ENCODE peak calls at places on chromosomes 2 and 18, in eight cellular contexts. R is renal cortical epithelial cell; I is neural progenitor cell; M is NCI-H1092 treated with DMSO at 0.1 percent for 48 hours; N is fibroblast of mammary gland; V is PC-3; K is nucleus accumbens; Y is effector memory CD8-positive, alpha-beta T cell. S is an unnamed sample.

GRCh38 chr2:233449921-233450853 is 95.9 kb downstream of the DGKD start:
- DNase-seq in R (no peak), K (no peak), M (no peak), Y (no peak), I (peak), N (no peak), V (no peak), S (no peak)

GRCh38 chr2:226800941-226801784 is 1.5 kb upstream of the IRS1 start:
- DNase-seq in M (peak), R (peak), N (peak), Y (peak), K (peak), I (peak), V (peak), S (peak)

GRCh38 chr2:190762569-190762968 is 113.7 kb downstream of the NAB1 start:
- DNase-seq in I (no peak), Y (no peak), R (no peak), K (no peak), V (no peak), M (no peak), N (no peak), S (no peak)

GRCh38 chr2:96537734-96538486 is 1.4 kb downstream of the ARID5A start:
- DNase-seq in Y (peak), N (no peak), R (no peak), M (no peak), V (no peak), K (no peak), I (peak), S (no peak)

GRCh38 chr2:168432565-168433186 is 23.4 kb upstream of the CERS6 start:
- DNase-seq in K (no peak), V (no peak), I (no peak), R (no peak), N (no peak), Y (no peak), M (no peak), S (no peak)

GRCh38 chr2:43905388-43905803 is 66.6 kb downstream of the ABCG8 start:
- DNase-seq in I (no peak), Y (no peak), V (no peak), M (no peak), R (peak), K (no peak), N (no peak), S (peak)

GRCh38 chr18:9782073-9782857 is 74.2 kb downstream of the RAB31 start:
- DNase-seq in N (peak), R (peak), M (no peak), V (peak), K (no peak), Y (no peak), I (no peak), S (peak)

GRCh38 chr18:3910507-3910906 is 460.5 kb downstream of the TGIF1 start:
- DNase-seq in R (no peak), M (no peak), N (peak), Y (no peak), K (no peak), V (no peak), I (no peak), S (no peak)

GRCh38 chr18:23283933-23284430 is 148.7 kb downstream of the CABLES1 start:
- DNase-seq in M (no peak), R (peak), N (peak), K (no peak), V (peak), Y (no peak), I (no peak), S (peak)

GRCh38 chr2:100621371-100621910 is 58.6 kb downstream of the PDCL3 start:
- DNase-seq in N (no peak), R (no peak), Y (no peak), K (no peak), I (no peak), M (no peak), V (no peak), S (no peak)

GRCh38 chr2:37588316-37588777 is 83.1 kb downstream of the CDC42EP3 start:
- DNase-seq in I (no peak), V (peak), Y (no peak), K (no peak), R (peak), N (peak), M (no peak), S (no peak)

GRCh38 chr18:78448106-78448505 is 531.5 kb upstream of the SALL3 start:
- DNase-seq in R (no peak), K (no peak), Y (no peak), V (no peak), I (no peak), N (no peak), M (no peak), S (no peak)

GRCh38 chr2:180205616-180206271 is 198.6 kb upstream of the CWC22 start:
- DNase-seq in Y (no peak), K (no peak), N (no peak), V (no peak), R (no peak), I (peak), M (no peak), S (no peak)

GRCh38 chr2:26660363-26660962 is 19.3 kb upstream of the CIB4 start:
- DNase-seq in N (no peak), M (no peak), V (no peak), K (no peak), I (no peak), Y (no peak), R (no peak), S (no peak)

GRCh38 chr2:8676191-8676914 is 5.5 kb upstream of the ID2 start:
- DNase-seq in R (no peak), M (no peak), V (peak), N (peak), I (peak), K (peak), Y (no peak), S (peak)

GRCh38 chr2:15337996-15338666 is 223.0 kb downstream of the NBAS start:
- DNase-seq in Y (no peak), N (peak), I (no peak), K (no peak), V (peak), M (no peak), R (peak), S (no peak)

GRCh38 chr2:31235504-31235902 is 1.6 kb downstream of the EHD3 start:
- DNase-seq in V (peak), M (no peak), R (peak), K (no peak), N (peak), I (no peak), Y (no peak), S (peak)

GRCh38 chr2:203395858-203396257 is 67.7 kb downstream of the ABI2 start:
- DNase-seq in K (no peak), Y (no peak), R (no peak), V (no peak), I (no peak), N (no peak), M (no peak), S (no peak)

GRCh38 chr2:172086349-172087190 is 1.3 kb downstream of the DLX1 start:
- DNase-seq in V (peak), R (no peak), M (peak), N (no peak), Y (no peak), I (peak), K (no peak), S (no peak)

GRCh38 chr18:12329125-12329698 is 21.2 kb downstream of the TUBB6 start:
- DNase-seq in R (no peak), I (no peak), N (no peak), K (no peak), M (no peak), Y (no peak), V (no peak), S (no peak)

GRCh38 chr2:144996225-144996795 is 476.4 kb upstream of the ZEB2 start:
- DNase-seq in Y (no peak), V (peak), K (no peak), R (peak), I (no peak), M (no peak), N (peak), S (peak)

GRCh38 chr2:162057426-162057825 is 16.6 kb downstream of the DPP4 start:
- DNase-seq in K (no peak), I (no peak), N (no peak), Y (no peak), M (no peak), R (no peak), V (no peak), S (no peak)

GRCh38 chr2:239318790-239319189 is 82.0 kb downstream of the HDAC4 start:
- DNase-seq in K (no peak), R (no peak), Y (no peak), I (no peak), N (peak), M (no peak), V (no peak), S (peak)

GRCh38 chr2:101740555-101740964 is 43.1 kb downstream of the MAP4K4 start:
- DNase-seq in N (no peak), K (no peak), Y (no peak), M (no peak), V (no peak), I (no peak), R (no peak), S (no peak)

GRCh38 chr2:239533917-239534316 is 133.1 kb upstream of the HDAC4 start:
- DNase-seq in Y (no peak), R (no peak), V (no peak), N (no peak), M (peak), K (no peak), I (no peak), S (no peak)

GRCh38 chr2:98912221-98912851 is 23.7 kb downstream of the CRACDL start:
- DNase-seq in V (peak), Y (no peak), M (peak), K (peak), R (peak), N (peak), I (no peak), S (peak)

GRCh38 chr2:69644506-69644979 is 1.0 kb upstream of the AAK1 start:
- DNase-seq in K (peak), I (no peak), Y (no peak), R (no peak), M (no peak), V (no peak), N (no peak), S (no peak)

GRCh38 chr2:30769891-30770462 is 37.3 kb downstream of the CAPN13 start:
- DNase-seq in I (no peak), V (no peak), K (no peak), M (no peak), Y (no peak), R (no peak), N (no peak), S (no peak)

GRCh38 chr2:10303174-10303633 is 500 bp downstream of the HPCAL1 start:
- DNase-seq in K (no peak), V (no peak), M (no peak), N (no peak), I (peak), Y (peak), R (no peak), S (no peak)

GRCh38 chr2:10990561-10991111 is 78.9 kb downstream of the KCNF1 start:
- DNase-seq in Y (no peak), N (no peak), I (no peak), K (no peak), V (no peak), R (no peak), M (no peak), S (no peak)

GRCh38 chr2:130917006-130917688 is 80.4 kb downstream of the ARHGEF4 start:
- DNase-seq in V (no peak), R (no peak), Y (no peak), N (no peak), K (no peak), M (no peak), I (no peak), S (no peak)

GRCh38 chr2:37819228-37819627 is 105.9 kb upstream of the RMDN2 start:
- DNase-seq in Y (no peak), R (no peak), I (no peak), K (no peak), M (no peak), V (no peak), N (peak), S (peak)

GRCh38 chr2:69082430-69082997 is 69.5 kb downstream of the ANTXR1 start:
- DNase-seq in M (no peak), N (peak), K (no peak), I (no peak), V (peak), Y (no peak), R (peak), S (peak)